ENCODE peak calls at places on chromosomes 3 and 15, in six cellular contexts. T is adipocyte, M is T follicular helper cell, B is lower leg skin, Y is MV-4-11, F is Kasumi-1. S is an unnamed sample.

GRCh38 chr3:55296035-55296434 is 191.1 kb downstream of the WNT5A start:
- DNase-seq in T (peak), M (no peak), B (no peak), Y (no peak), F (no peak), S (no peak)

GRCh38 chr3:4568831-4569230 is 75.7 kb downstream of the ITPR1 start:
- DNase-seq in T (no peak), M (no peak), B (no peak), Y (no peak), F (no peak), S (no peak)

GRCh38 chr3:144677118-144677517 is 705.5 kb downstream of the DIPK2A start:
- DNase-seq in T (peak), M (no peak), B (no peak), Y (no peak), F (no peak), S (no peak)

GRCh38 chr15:83164409-83165404 is 42.9 kb downstream of the HDGFL3 start:
- DNase-seq in T (peak), M (no peak), B (no peak), Y (no peak), F (no peak), S (no peak)

GRCh38 chr15:100687532-100688215 is 85.3 kb downstream of the ASB7 start:
- DNase-seq in T (peak), M (no peak), B (no peak), Y (no peak), F (no peak), S (no peak)

GRCh38 chr3:127216415-127217261 is 23.7 kb downstream of the PRR23E start:
- DNase-seq in T (no peak), M (no peak), B (no peak), Y (no peak), F (no peak), S (no peak)

GRCh38 chr15:49675051-49675450 is 54.2 kb downstream of the DTWD1 start:
- DNase-seq in T (peak), M (no peak), B (no peak), Y (no peak), F (no peak), S (no peak)

GRCh38 chr3:168803536-168803935 is 707.8 kb upstream of the GOLIM4 start:
- DNase-seq in T (peak), M (no peak), B (no peak), Y (no peak), F (no peak), S (no peak)

GRCh38 chr15:72588096-72588495 is 66.4 kb upstream of the GOLGA6B start:
- DNase-seq in T (no peak), M (no peak), B (no peak), Y (no peak), F (no peak), S (no peak)

GRCh38 chr3:174221155-174221554 is 638.0 kb upstream of the NAALADL2 start:
- DNase-seq in T (no peak), M (no peak), B (no peak), Y (no peak), F (no peak), S (no peak)

GRCh38 chr3:15151166-15151565 is 52.2 kb upstream of the RBSN start:
- DNase-seq in T (no peak), M (no peak), B (no peak), Y (no peak), F (no peak), S (no peak)

GRCh38 chr15:89794627-89795241 is 18.6 kb downstream of the MESP2 start:
- DNase-seq in T (peak), M (no peak), B (no peak), Y (no peak), F (no peak), S (no peak)

GRCh38 chr3:56320907-56321306 is 147.4 kb downstream of the ERC2 start:
- DNase-seq in T (no peak), M (no peak), B (no peak), Y (no peak), F (no peak), S (no peak)

GRCh38 chr3:24264748-24265158 is 229.9 kb downstream of the THRB start:
- DNase-seq in T (peak), M (no peak), B (no peak), Y (peak), F (peak), S (no peak)

GRCh38 chr3:129768728-129769127 is 124.8 kb downstream of the TMCC1 start:
- DNase-seq in T (no peak), M (no peak), B (no peak), Y (no peak), F (no peak), S (no peak)

GRCh38 chr3:5022187-5022965 is 43.1 kb downstream of the BHLHE40 start:
- DNase-seq in T (no peak), M (no peak), B (no peak), Y (no peak), F (no peak), S (no peak)

GRCh38 chr3:153162513-153163348 is 705 bp downstream of the RAP2B start:
- DNase-seq in T (peak), M (peak), B (peak), Y (peak), F (peak), S (peak)

GRCh38 chr3:67381667-67382272 is 272.6 kb downstream of the SUCLG2 start:
- DNase-seq in T (peak), M (no peak), B (no peak), Y (peak), F (peak), S (no peak)

GRCh38 chr15:43215961-43216360 is 4.9 kb downstream of the EPB42 start:
- DNase-seq in T (no peak), M (no peak), B (peak), Y (no peak), F (no peak), S (no peak)

GRCh38 chr3:197041875-197042488 is 12.4 kb upstream of the MELTF start:
- DNase-seq in T (no peak), M (no peak), B (peak), Y (no peak), F (no peak), S (no peak)

GRCh38 chr3:124850212-124850611 is 37.0 kb downstream of the ITGB5 start:
- DNase-seq in T (peak), M (no peak), B (no peak), Y (no peak), F (no peak), S (no peak)

GRCh38 chr15:68578960-68579935 is at the start of gene CORO2B:
- DNase-seq in T (peak), M (no peak), B (no peak), Y (no peak), F (peak), S (no peak)

GRCh38 chr3:127419641-127420354 is 132.0 kb upstream of the PRR20G start:
- DNase-seq in T (no peak), M (no peak), B (peak), Y (no peak), F (no peak), S (no peak)

GRCh38 chr15:84598993-84599392 is 1.8 kb upstream of the ZSCAN2 start:
- DNase-seq in T (peak), M (no peak), B (no peak), Y (peak), F (peak), S (peak)

GRCh38 chr3:69725994-69726571 is 13.2 kb upstream of the MITF start:
- DNase-seq in T (no peak), M (no peak), B (no peak), Y (no peak), F (no peak), S (no peak)

GRCh38 chr3:32297366-32297765 is 58.9 kb downstream of the CMTM8 start:
- DNase-seq in T (no peak), M (peak), B (no peak), Y (no peak), F (no peak), S (no peak)

GRCh38 chr3:52055537-52056351 is 627 bp downstream of the DUSP7 start:
- DNase-seq in T (peak), M (peak), B (no peak), Y (peak), F (no peak), S (peak)

GRCh38 chr3:195151866-195152526 is 119.0 kb downstream of the XXYLT1 start:
- DNase-seq in T (peak), M (no peak), B (no peak), Y (no peak), F (no peak), S (no peak)

GRCh38 chr15:75352186-75352585 is 5.3 kb downstream of the NEIL1 start:
- DNase-seq in T (no peak), M (no peak), B (no peak), Y (no peak), F (no peak), S (no peak)

GRCh38 chr3:47533481-47533880 is 20.0 kb upstream of the ELP6 start:
- DNase-seq in T (no peak), M (no peak), B (no peak), Y (no peak), F (no peak), S (no peak)

S was measured in Peyer's patch.